ENCODE peak calls at places on chromosomes 6 and 20, in five cellular contexts. Y, J, M, O and X are unnamed samples.

GRCh38 chr6:167650730-167651129 is 176.0 kb upstream of the AFDN start:
- DNase-seq in J (no peak), M (no peak), O (no peak), Y (no peak), X (no peak)

GRCh38 chr6:140572129-140572528 is 1197.7 kb upstream of the CITED2 start:
- DNase-seq in Y (peak), M (no peak), J (no peak), O (no peak), X (no peak)

GRCh38 chr6:79993911-79994309 is 10.5 kb upstream of the TTK start:
- DNase-seq in O (no peak), M (no peak), Y (no peak), J (no peak), X (no peak)

GRCh38 chr20:3276400-3277015 is 37.5 kb upstream of the SLC4A11 start:
- DNase-seq in M (peak), Y (peak), J (no peak), O (peak), X (no peak)

GRCh38 chr20:51412333-51412761 is 130.2 kb downstream of the NFATC2 start:
- DNase-seq in M (no peak), Y (peak), J (peak), O (no peak), X (no peak)

GRCh38 chr6:52340603-52340880 is 21.4 kb upstream of the PAQR8 start:
- DNase-seq in Y (no peak), O (no peak), M (no peak), J (no peak), X (no peak)

GRCh38 chr6:124870611-124871201 is 91.5 kb upstream of the RNF217 start:
- DNase-seq in M (peak), J (no peak), Y (peak), O (no peak), X (no peak)

GRCh38 chr20:57408131-57408530 is 16.9 kb downstream of the RBM38 start:
- DNase-seq in Y (no peak), O (no peak), M (peak), J (no peak), X (no peak)

GRCh38 chr6:123625697-123626096 is 11.1 kb downstream of the TRDN start:
- DNase-seq in M (no peak), Y (no peak), O (no peak), J (no peak), X (no peak)

GRCh38 chr20:50980071-50980681 is 21.6 kb downstream of the MOCS3 start:
- DNase-seq in M (no peak), Y (peak), O (no peak), J (peak), X (no peak)

GRCh38 chr6:101705866-101706265 is 312.4 kb downstream of the GRIK2 start:
- DNase-seq in O (no peak), M (no peak), J (no peak), Y (no peak), X (no peak)

GRCh38 chr20:57083072-57083471 is 183.4 kb downstream of the BMP7 start:
- DNase-seq in Y (no peak), O (no peak), J (no peak), M (no peak), X (no peak)

GRCh38 chr6:32133786-32134185 is 3.7 kb upstream of the FKBPL start:
- DNase-seq in M (no peak), J (no peak), Y (no peak), O (no peak), X (no peak)

GRCh38 chr6:71238351-71238750 is 50.3 kb upstream of the OGFRL1 start:
- DNase-seq in M (no peak), Y (no peak), J (no peak), O (no peak), X (no peak)

GRCh38 chr6:47897233-47897632 is 115.4 kb downstream of the OPN5 start:
- DNase-seq in J (no peak), M (no peak), Y (no peak), O (no peak), X (no peak)

GRCh38 chr20:56554869-56555268 is 21.8 kb downstream of the FAM209B start:
- DNase-seq in J (peak), Y (peak), M (no peak), O (peak), X (no peak)

GRCh38 chr6:56348578-56348977 is 101.2 kb upstream of the COL21A1 start:
- DNase-seq in O (no peak), Y (no peak), J (no peak), M (peak), X (no peak)

GRCh38 chr6:15682965-15683822 is 20.4 kb upstream of the DTNBP1 start:
- DNase-seq in O (no peak), M (no peak), J (no peak), Y (no peak), X (no peak)